ENCODE peak calls at places on chromosome 10, in seven cellular contexts. One of them, this sample, is unnamed.

GRCh38 chr10:83606275-83606674 is 533.0 kb upstream of the GHITM start:
- DNase-seq in GM06990: no peak
- DNase-seq in lower lobe of right lung: no peak
- DNase-seq in pancreas: no peak
- DNase-seq in foreskin fibroblast: peak; percentile 6
- DNase-seq in uterus: no peak
- DNase-seq in NB4: no peak
- DNase-seq in this sample: no peak

GRCh38 chr10:92957223-92958010 is 103.2 kb upstream of the CYP26C1 start:
- DNase-seq in uterus: no peak
- DNase-seq in NB4: no peak
- DNase-seq in pancreas: no peak
- DNase-seq in GM06990: no peak
- DNase-seq in lower lobe of right lung: no peak
- DNase-seq in foreskin fibroblast: no peak
- DNase-seq in this sample: no peak

GRCh38 chr10:70775679-70776454 is 9.3 kb downstream of the TBATA start:
- DNase-seq in pancreas: no peak
- DNase-seq in foreskin fibroblast: no peak
- DNase-seq in GM06990: no peak
- DNase-seq in NB4: no peak
- DNase-seq in lower lobe of right lung: no peak
- DNase-seq in uterus: no peak
- DNase-seq in this sample: no peak

GRCh38 chr10:124278356-124278755 is 140.4 kb downstream of the OAT start:
- DNase-seq in NB4: no peak
- DNase-seq in foreskin fibroblast: no peak
- DNase-seq in uterus: no peak
- DNase-seq in lower lobe of right lung: no peak
- DNase-seq in pancreas: no peak
- DNase-seq in GM06990: no peak
- DNase-seq in this sample: no peak

GRCh38 chr10:24465124-24465874 is 256.4 kb downstream of the KIAA1217 start:
- DNase-seq in foreskin fibroblast: no peak
- DNase-seq in NB4: no peak
- DNase-seq in GM06990: no peak
- DNase-seq in uterus: no peak
- DNase-seq in pancreas: peak; percentile 44
- DNase-seq in lower lobe of right lung: no peak
- DNase-seq in this sample: no peak

GRCh38 chr10:71582019-71582418 is 137.6 kb downstream of the C10orf105 start:
- DNase-seq in foreskin fibroblast: peak; percentile 27
- DNase-seq in GM06990: no peak
- DNase-seq in lower lobe of right lung: no peak
- DNase-seq in pancreas: no peak
- DNase-seq in NB4: peak; percentile 41
- DNase-seq in uterus: no peak
- DNase-seq in this sample: peak; percentile 5

GRCh38 chr10:53918755-53919154 is 882.3 kb downstream of the PCDH15 start:
- DNase-seq in foreskin fibroblast: no peak
- DNase-seq in lower lobe of right lung: no peak
- DNase-seq in pancreas: no peak
- DNase-seq in uterus: no peak
- DNase-seq in GM06990: no peak
- DNase-seq in NB4: no peak
- DNase-seq in this sample: no peak

GRCh38 chr10:81876253-81876731 is 1.3 kb downstream of the NRG3 start:
- DNase-seq in uterus: no peak
- DNase-seq in lower lobe of right lung: no peak
- DNase-seq in foreskin fibroblast: no peak
- DNase-seq in pancreas: no peak
- DNase-seq in GM06990: no peak
- DNase-seq in NB4: no peak
- DNase-seq in this sample: no peak

GRCh38 chr10:115092555-115093285 is 445 bp upstream of the ATRNL1 start:
- DNase-seq in uterus: peak; percentile 68
- DNase-seq in pancreas: peak; percentile 20
- DNase-seq in lower lobe of right lung: no peak
- DNase-seq in foreskin fibroblast: peak; percentile 39
- DNase-seq in GM06990: peak; percentile 56
- DNase-seq in NB4: peak; percentile 11
- DNase-seq in this sample: peak; percentile 39

GRCh38 chr10:99328579-99329237 is 448 bp upstream of the CNNM1 start:
- DNase-seq in NB4: no peak
- DNase-seq in pancreas: no peak
- DNase-seq in GM06990: no peak
- DNase-seq in uterus: peak; percentile 21
- DNase-seq in foreskin fibroblast: no peak
- DNase-seq in lower lobe of right lung: no peak
- DNase-seq in this sample: no peak

GRCh38 chr10:43119416-43120115 is 18.7 kb upstream of the CSGALNACT2 start:
- DNase-seq in lower lobe of right lung: peak; percentile 45
- DNase-seq in GM06990: no peak
- DNase-seq in uterus: no peak
- DNase-seq in pancreas: no peak
- DNase-seq in foreskin fibroblast: no peak
- DNase-seq in NB4: no peak
- DNase-seq in this sample: no peak

GRCh38 chr10:7378602-7379403 is 32.0 kb downstream of the SFMBT2 start:
- DNase-seq in lower lobe of right lung: no peak
- DNase-seq in GM06990: peak; percentile 25
- DNase-seq in foreskin fibroblast: no peak
- DNase-seq in NB4: no peak
- DNase-seq in pancreas: no peak
- DNase-seq in uterus: no peak
- DNase-seq in this sample: peak; percentile 40

DNA sequence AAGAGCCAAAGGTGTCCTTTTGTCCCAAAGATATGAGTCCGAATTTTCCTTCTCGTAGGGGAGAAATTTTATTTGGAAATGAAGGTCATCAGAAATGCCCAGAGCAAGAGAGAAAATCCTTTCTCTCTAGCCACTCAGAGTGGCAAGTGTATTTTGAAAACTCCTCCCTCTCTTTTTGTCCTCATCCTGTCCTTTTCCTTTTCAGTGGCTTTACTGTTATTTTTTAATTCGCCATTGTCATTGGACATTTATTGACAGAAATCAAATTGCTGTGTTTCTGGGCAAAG is 39.6 kb downstream of the TET1 start:
- DNase-seq in foreskin fibroblast: no peak
- DNase-seq in lower lobe of right lung: no peak
- DNase-seq in uterus: no peak
- DNase-seq in pancreas: no peak
- DNase-seq in GM06990: no peak
- DNase-seq in NB4: no peak
- DNase-seq in this sample: no peak
- H3K4me3 ChIP-seq in foreskin fibroblast: peak overlapping the region; percentile 55
- H3K4me3 ChIP-seq in lower lobe of right lung: peak overlapping the region; percentile 62
- H3K4me3 ChIP-seq in uterus: peak overlapping the region; percentile 37
- H3K4me3 ChIP-seq in pancreas: peak overlapping the region; percentile 43
- H3K4me3 ChIP-seq in GM06990: peak overlapping the region; percentile 59
- H3K4me3 ChIP-seq in NB4: peak overlapping the region; percentile 68
- H3K4me3 ChIP-seq in this sample: no peak overlapping the region

GRCh38 chr10:46292573-46293023 is 5.8 kb downstream of the ANTXRL start:
- DNase-seq in NB4: no peak
- DNase-seq in foreskin fibroblast: no peak
- DNase-seq in pancreas: no peak
- DNase-seq in uterus: no peak
- DNase-seq in lower lobe of right lung: no peak
- DNase-seq in GM06990: no peak
- DNase-seq in this sample: no peak

GRCh38 chr10:46291817-46292572 is 5.2 kb downstream of the ANTXRL start:
- DNase-seq in uterus: no peak
- DNase-seq in lower lobe of right lung: no peak
- DNase-seq in pancreas: no peak
- DNase-seq in foreskin fibroblast: no peak
- DNase-seq in GM06990: no peak
- DNase-seq in NB4: no peak
- DNase-seq in this sample: no peak

GRCh38 chr10:46293228-46293627 is 6.4 kb downstream of the ANTXRL start:
- DNase-seq in uterus: no peak
- DNase-seq in pancreas: no peak
- DNase-seq in foreskin fibroblast: no peak
- DNase-seq in lower lobe of right lung: no peak
- DNase-seq in GM06990: no peak
- DNase-seq in NB4: no peak
- DNase-seq in this sample: no peak

GRCh38 chr10:46294641-46295230 is 7.9 kb downstream of the ANTXRL start:
- DNase-seq in NB4: no peak
- DNase-seq in uterus: no peak
- DNase-seq in pancreas: no peak
- DNase-seq in lower lobe of right lung: no peak
- DNase-seq in foreskin fibroblast: no peak
- DNase-seq in GM06990: no peak
- DNase-seq in this sample: no peak

GRCh38 chr10:46293832-46294640 is 7.2 kb downstream of the ANTXRL start:
- DNase-seq in GM06990: no peak
- DNase-seq in NB4: peak; percentile 89
- DNase-seq in uterus: no peak
- DNase-seq in pancreas: no peak
- DNase-seq in lower lobe of right lung: no peak
- DNase-seq in foreskin fibroblast: no peak
- DNase-seq in this sample: no peak
- TF ChIP-seq CTCF in GM06990: peak; percentile 39
- TF ChIP-seq CTCF in NB4: peak; percentile 65
- TF ChIP-seq CTCF in uterus: no peak
- TF ChIP-seq CTCF in pancreas: no peak
- TF ChIP-seq CTCF in lower lobe of right lung: no peak
- TF ChIP-seq CTCF in foreskin fibroblast: no peak
- TF ChIP-seq CTCF in this sample: no peak

DNA sequence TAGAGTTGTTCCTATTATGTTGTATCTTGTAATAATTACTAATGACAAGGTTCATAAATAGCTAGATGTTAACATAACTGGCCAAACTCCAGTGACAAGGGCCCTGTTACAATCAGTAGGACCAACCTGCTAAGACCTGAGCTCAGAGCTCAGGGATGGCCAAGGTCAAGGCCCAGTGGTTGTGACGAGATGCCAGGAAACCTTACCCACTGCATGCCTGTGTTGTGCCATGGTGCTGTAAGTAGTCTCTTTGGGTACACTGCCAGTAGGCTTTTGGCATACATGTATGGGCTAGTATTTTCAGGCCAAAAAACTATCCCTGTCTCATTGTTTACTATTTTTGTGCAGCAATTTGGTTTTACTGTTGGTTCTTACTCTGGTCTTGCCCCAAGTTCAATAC is 7.9 kb upstream of the IDI2 start:
- DNase-seq in lower lobe of right lung: no peak
- DNase-seq in NB4: no peak
- DNase-seq in pancreas: no peak
- DNase-seq in uterus: no peak
- DNase-seq in GM06990: no peak
- DNase-seq in foreskin fibroblast: no peak
- DNase-seq in this sample: no peak
- H3K4me3 ChIP-seq in lower lobe of right lung: no peak overlapping the region
- H3K4me3 ChIP-seq in NB4: no peak overlapping the region
- H3K4me3 ChIP-seq in pancreas: no peak overlapping the region
- H3K4me3 ChIP-seq in uterus: no peak overlapping the region
- H3K4me3 ChIP-seq in GM06990: no peak overlapping the region
- H3K4me3 ChIP-seq in foreskin fibroblast: no peak overlapping the region
- H3K4me3 ChIP-seq in this sample: no peak overlapping the region

DNA sequence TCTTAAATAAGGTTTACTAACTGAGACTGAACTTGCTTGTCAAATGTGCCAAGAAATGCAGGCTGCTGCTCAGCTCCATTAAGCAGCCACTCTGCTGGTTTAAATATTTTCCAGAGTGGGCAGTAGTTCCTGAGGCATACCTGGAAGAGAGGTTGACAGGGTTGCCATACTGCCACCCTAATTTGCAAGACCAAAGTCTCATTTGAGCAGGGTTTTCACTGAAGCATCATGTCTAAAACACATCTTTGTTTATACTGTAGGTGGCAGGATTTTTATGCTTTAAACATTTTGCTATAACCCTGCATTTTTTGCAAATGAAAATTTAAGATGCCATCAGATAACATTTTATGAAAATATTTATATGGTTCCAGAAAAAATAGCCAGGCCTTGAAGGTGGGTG is 618.0 kb upstream of the LRRTM3 start:
- DNase-seq in NB4: no peak
- DNase-seq in pancreas: no peak
- DNase-seq in foreskin fibroblast: no peak
- DNase-seq in uterus: no peak
- DNase-seq in GM06990: no peak
- DNase-seq in lower lobe of right lung: no peak
- DNase-seq in this sample: no peak
- TF ChIP-seq CTCF in NB4: no peak
- TF ChIP-seq CTCF in pancreas: no peak
- TF ChIP-seq CTCF in foreskin fibroblast: no peak
- TF ChIP-seq CTCF in uterus: no peak
- TF ChIP-seq CTCF in GM06990: no peak
- TF ChIP-seq CTCF in lower lobe of right lung: no peak
- TF ChIP-seq CTCF in this sample: no peak

This sample was measured in GM12865.